ENCODE peak calls at places on chromosomes 4 and X, in ten cellular contexts. E, V, H, G, O, N, Z, X, U and K are unnamed samples. For H3K36me3, the result is how much of the 10 kb centered on the place peaks cover.

GRCh38 chr4:185920171-185920570 is 108.2 kb upstream of the SORBS2 start:
- DNase-seq in E (no peak), V (no peak), H (no peak), G (no peak), O (no peak), N (no peak), Z (no peak), X (no peak), U (no peak), K (no peak)

GRCh38 chrX:48703642-48704481 is 7.3 kb downstream of the SUV39H1 start:
- DNase-seq in E (peak), V (no peak), H (no peak), G (no peak), O (no peak), N (no peak), Z (peak), X (no peak), U (peak), K (peak)

GRCh38 chr4:8274772-8275241 is 5.3 kb downstream of the HTRA3 start:
- DNase-seq in E (peak), V (peak), H (peak), G (peak), O (no peak), N (peak), Z (peak), X (peak), U (peak), K (peak)

GRCh38 chr4:24956763-24957162 is 43.9 kb upstream of the CCDC149 start:
- DNase-seq in E (no peak), V (no peak), H (no peak), G (no peak), O (no peak), N (no peak), Z (no peak), X (no peak), U (no peak), K (no peak)

GRCh38 chr4:8547108-8547911 is 32.9 kb upstream of the GPR78 start:
- DNase-seq in E (no peak), V (no peak), H (no peak), G (no peak), O (no peak), N (peak), Z (peak), X (peak), U (peak), K (peak)

GRCh38 chr4:64230709-64231310 is 178.4 kb downstream of the TECRL start:
- DNase-seq in E (no peak), V (no peak), H (no peak), G (no peak), O (no peak), N (peak), Z (peak), X (no peak), U (peak), K (no peak)

GRCh38 chrX:154547245-154548027 is at the start of gene IKBKG:
- DNase-seq in E (peak), V (peak), H (peak), G (peak), O (peak), N (peak), Z (peak), X (peak), U (peak), K (peak)

GRCh38 chr4:15729910-15730533 is 27.2 kb downstream of the BST1 start:
- DNase-seq in E (peak), V (no peak), H (peak), G (no peak), O (no peak), N (peak), Z (peak), X (no peak), U (peak), K (peak)

GRCh38 chrX:70664726-70665125 is 220.1 kb downstream of the DLG3 start:
- DNase-seq in E (peak), V (no peak), H (peak), G (no peak), O (no peak), N (peak), Z (peak), X (no peak), U (peak), K (peak)

GRCh38 chr4:70496231-70496630 is 22.1 kb upstream of the AMTN start:
- DNase-seq in E (no peak), V (no peak), H (no peak), G (no peak), O (no peak), N (no peak), Z (no peak), X (no peak), U (no peak), K (no peak)

GRCh38 chr4:127479031-127479622 is 153.6 kb upstream of the INTU start:
- DNase-seq in E (peak), V (no peak), H (peak), G (no peak), O (no peak), N (peak), Z (peak), X (no peak), U (peak), K (peak)

GRCh38 chrX:9349572-9350259 is 115.1 kb upstream of the TBL1X start:
- DNase-seq in E (no peak), V (no peak), H (no peak), G (no peak), O (no peak), N (no peak), Z (no peak), X (no peak), U (peak), K (no peak)

GRCh38 chr4:56405016-56405415 is 17.7 kb upstream of the AASDH start:
- DNase-seq in E (no peak), V (no peak), H (no peak), G (no peak), O (no peak), N (no peak), Z (no peak), X (no peak), U (no peak), K (no peak)

GRCh38 chrX:33307954-33308353 is 96.6 kb upstream of the DMD start:
- DNase-seq in E (no peak), V (no peak), H (no peak), G (no peak), O (no peak), N (no peak), Z (peak), X (no peak), U (peak), K (no peak)

GRCh38 chr4:95178938-95179337 is 369.8 kb downstream of the UNC5C start:
- DNase-seq in E (no peak), V (no peak), H (no peak), G (no peak), O (no peak), N (no peak), Z (no peak), X (no peak), U (no peak), K (no peak)

GRCh38 chr4:154312246-154312645 is 179.4 kb downstream of the DCHS2 start:
- DNase-seq in E (no peak), V (no peak), H (no peak), G (no peak), O (no peak), N (no peak), Z (no peak), X (no peak), U (no peak), K (no peak)

GRCh38 chrX:77493677-77494553 is 46.7 kb downstream of the FGF16 start:
- DNase-seq in E (no peak), V (no peak), H (peak), G (no peak), O (no peak), N (peak), Z (peak), X (no peak), U (peak), K (peak)

GRCh38 chrX:110407910-110408545 is 49.4 kb downstream of the RTL9 start:
- DNase-seq in E (peak), V (no peak), H (peak), G (no peak), O (no peak), N (peak), Z (peak), X (no peak), U (peak), K (peak)

GRCh38 chr4:2292679-2293108 is 30.8 kb upstream of the MXD4 start:
- DNase-seq in E (no peak), V (no peak), H (peak), G (no peak), O (no peak), N (no peak), Z (peak), X (no peak), U (peak), K (peak)

GRCh38 chrX:148601034-148601433 is 100.6 kb downstream of the AFF2 start:
- DNase-seq in E (no peak), V (no peak), H (peak), G (no peak), O (no peak), N (no peak), Z (peak), X (no peak), U (no peak), K (no peak)

GRCh38 chr4:73870778-73871177 is 1.6 kb downstream of the CXCL1 start:
- DNase-seq in E (no peak), V (no peak), H (no peak), G (no peak), O (no peak), N (no peak), Z (peak), X (no peak), U (no peak), K (no peak)

GRCh38 chr4:73869130-73870055 is at the start of gene CXCL1:
- DNase-seq in E (peak), V (peak), H (peak), G (peak), O (no peak), N (no peak), Z (no peak), X (peak), U (no peak), K (peak)

GRCh38 chr4:73871911-73872310 is 2.7 kb downstream of the CXCL1 start:
- DNase-seq in E (no peak), V (no peak), H (no peak), G (no peak), O (no peak), N (no peak), Z (no peak), X (no peak), U (no peak), K (no peak)

GRCh38 chr4:73868206-73869129 is 725 bp upstream of the CXCL1 start:
- DNase-seq in E (peak), V (no peak), H (no peak), G (peak), O (no peak), N (no peak), Z (peak), X (no peak), U (no peak), K (no peak)

GRCh38 chr4:73870260-73870659 is 1.1 kb downstream of the CXCL1 start:
- DNase-seq in E (peak), V (no peak), H (no peak), G (peak), O (no peak), N (no peak), Z (no peak), X (no peak), U (no peak), K (no peak)
- H3K4me3 ChIP-seq in E (no peak), V (peak), H (no peak), G (no peak), O (no peak), N (no peak), Z (no peak), X (no peak), U (no peak), K (no peak)

DNA sequence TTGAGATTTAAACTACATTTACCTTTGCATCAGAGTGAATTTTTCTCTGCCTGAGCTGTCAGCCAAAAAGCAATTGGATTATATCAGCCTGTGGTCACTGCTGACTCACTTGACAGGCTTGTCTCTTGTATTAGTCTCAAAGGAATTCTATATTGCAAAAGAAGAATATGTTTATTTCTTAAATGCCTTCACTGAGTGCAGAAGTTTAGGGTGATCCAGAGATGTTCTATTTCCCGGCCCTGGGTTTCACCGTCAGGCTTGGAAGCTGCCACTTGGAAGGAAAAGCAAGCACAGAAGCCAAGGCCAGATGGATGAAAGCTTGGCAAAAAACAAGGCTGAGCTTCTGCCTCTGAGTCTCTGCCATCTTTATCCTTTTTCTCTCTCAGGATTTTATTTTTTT is 80.9 kb downstream of the FAM114A1 start:
- DNase-seq in E (peak), V (no peak), H (peak), G (peak), O (no peak), N (no peak), Z (peak), X (peak), U (peak), K (no peak)
- H3K36me3 ChIP-seq in E (under half), V (under half), H (under half), G (under half), O (under half), N (under half), Z (under half), X (under half), U (under half), K (under half)

DNA sequence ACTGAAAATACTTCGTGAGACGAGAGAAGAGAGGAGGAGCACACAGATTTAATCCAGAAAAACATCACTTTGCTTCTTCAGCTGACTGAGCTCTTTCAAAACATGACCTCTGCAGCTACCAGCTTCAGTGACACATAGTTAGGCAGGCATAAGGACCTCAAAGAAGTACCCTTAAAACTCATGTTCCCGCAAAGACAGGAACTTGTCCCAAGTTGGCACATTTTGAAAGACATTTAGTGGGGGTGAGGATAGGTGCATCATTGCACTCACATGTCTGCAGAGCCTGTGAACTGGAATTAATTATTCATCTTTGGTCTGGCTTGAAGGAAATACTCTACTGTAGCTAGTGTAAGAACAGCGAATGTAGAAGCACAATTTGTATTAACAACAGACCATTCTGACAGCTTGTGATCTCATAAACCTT is 221.8 kb downstream of the MGST2 start:
- DNase-seq in E (no peak), V (no peak), H (no peak), G (no peak), O (no peak), N (no peak), Z (peak), X (no peak), U (peak), K (no peak)
- H3K4me3 ChIP-seq in E (no peak), V (peak), H (no peak), G (peak), O (no peak), N (no peak), Z (peak), X (peak), U (peak), K (no peak)

GRCh38 chr4:903066-904046 is 28.8 kb downstream of the GAK start:
- DNase-seq in E (no peak), V (no peak), H (no peak), G (no peak), O (no peak), N (no peak), Z (no peak), X (no peak), U (no peak), K (peak)

GRCh38 chr4:900721-901120 is 31.4 kb downstream of the GAK start:
- DNase-seq in E (no peak), V (no peak), H (no peak), G (no peak), O (no peak), N (no peak), Z (no peak), X (no peak), U (no peak), K (no peak)

GRCh38 chr4:900073-900472 is 32.0 kb downstream of the GAK start:
- DNase-seq in E (no peak), V (no peak), H (no peak), G (no peak), O (no peak), N (no peak), Z (no peak), X (no peak), U (no peak), K (no peak)

GRCh38 chr4:899556-899906 is 32.6 kb downstream of the GAK start:
- DNase-seq in E (no peak), V (no peak), H (no peak), G (no peak), O (no peak), N (no peak), Z (no peak), X (no peak), U (no peak), K (no peak)

GRCh38 chr4:901192-901910 is 30.8 kb downstream of the GAK start:
- DNase-seq in E (no peak), V (no peak), H (no peak), G (no peak), O (no peak), N (no peak), Z (no peak), X (no peak), U (no peak), K (no peak)
- H3K36me3 ChIP-seq in E (under half), V (under half), H (under half), G (under half), O (under half), N (under half), Z (under half), X (under half), U (under half), K (under half)

GRCh38 chr4:11429646-11430045 is 952 bp upstream of the HS3ST1 start:
- DNase-seq in E (peak), V (no peak), H (no peak), G (no peak), O (no peak), N (no peak), Z (no peak), X (no peak), U (no peak), K (no peak)
- H3K4me3 ChIP-seq in E (peak), V (peak), H (peak), G (peak), O (no peak), N (no peak), Z (no peak), X (peak), U (no peak), K (peak)

DNA sequence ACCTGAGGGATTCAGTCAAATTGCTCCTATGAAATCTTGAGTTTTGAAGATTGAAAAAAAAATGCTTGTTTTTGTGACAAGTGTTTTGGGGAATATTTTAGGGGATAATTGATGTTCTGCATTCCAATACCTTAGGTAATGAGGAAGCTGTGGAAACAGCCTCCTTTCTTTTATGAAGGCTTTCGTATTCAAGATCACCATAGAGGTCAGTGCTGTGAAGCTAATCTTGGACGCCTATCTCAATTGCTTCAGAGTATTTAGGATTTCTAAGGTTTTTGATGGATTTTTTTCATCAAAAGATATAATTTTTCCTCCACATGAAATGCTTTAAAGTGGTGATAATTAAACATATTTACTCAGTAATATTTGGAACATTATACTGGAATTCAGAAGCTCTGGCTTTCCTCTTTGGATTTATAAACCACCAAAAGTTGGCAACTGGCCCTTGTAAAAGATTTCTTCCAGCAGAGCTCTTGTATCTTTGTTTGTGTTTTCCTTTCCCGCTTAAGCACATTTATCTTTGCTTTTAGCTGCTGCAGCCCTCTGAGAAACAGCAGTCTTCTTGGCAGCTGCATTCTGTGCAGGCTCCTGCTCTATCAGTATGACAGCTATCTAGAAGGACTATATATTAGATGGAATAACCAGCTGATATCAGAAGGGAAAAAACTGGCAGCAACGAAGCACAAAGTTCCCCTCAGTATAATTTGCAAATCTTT is 63.7 kb downstream of the HMGB2 start:
- DNase-seq in E (no peak), V (no peak), H (peak), G (no peak), O (no peak), N (no peak), Z (peak), X (no peak), U (peak), K (no peak)
- H3K36me3 ChIP-seq in E (under half), V (under half), H (under half), G (under half), O (under half), N (under half), Z (under half), X (under half), U (under half), K (under half)

GRCh38 chr4:134219043-134219442 is 17.5 kb upstream of the PABPC4L start:
- DNase-seq in E (no peak), V (no peak), H (no peak), G (no peak), O (no peak), N (no peak), Z (no peak), X (no peak), U (no peak), K (no peak)

GRCh38 chr4:134215636-134216340 is 14.2 kb upstream of the PABPC4L start:
- DNase-seq in E (no peak), V (no peak), H (no peak), G (no peak), O (no peak), N (no peak), Z (no peak), X (no peak), U (peak), K (no peak)

DNA sequence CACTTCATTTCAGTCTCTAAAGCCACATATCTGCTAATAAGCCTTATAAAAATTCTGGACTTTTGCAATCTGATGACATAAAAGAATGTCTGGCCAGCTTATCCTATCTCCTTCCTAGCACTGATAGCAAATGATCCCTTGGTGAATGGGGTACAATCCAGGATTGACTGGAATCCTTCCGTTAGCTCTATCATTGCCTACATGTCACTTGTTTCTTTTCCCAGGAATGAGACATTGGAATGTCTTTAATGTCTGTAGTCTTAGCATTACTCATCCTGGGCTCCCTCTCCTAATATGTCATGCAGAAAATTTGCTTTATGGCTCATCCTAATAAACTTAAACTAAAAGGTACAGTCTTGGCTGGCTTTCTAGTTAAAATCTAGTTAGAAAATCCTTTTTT is 14.8 kb upstream of the PABPC4L start:
- DNase-seq in E (no peak), V (no peak), H (peak), G (no peak), O (no peak), N (no peak), Z (no peak), X (no peak), U (peak), K (no peak)
- H3K4me3 ChIP-seq in E (no peak), V (no peak), H (no peak), G (no peak), O (no peak), N (no peak), Z (no peak), X (no peak), U (no peak), K (no peak)